ENCODE peak calls at places on chromosomes 3 and 15, in six cellular contexts. R is NCI-H446; M is stimulated activated CD8-positive, alpha-beta memory T cell treated with anti-CD3 and anti-CD28 coated beads, Interleukin-4, amount 100 ng/mL, for 24 hours; O is B cell; Y is NCI-H1417; I is NCI-H1092. V is an unnamed sample.

GRCh38 chr3:42410362-42410761 is at the start of gene LYZL4:
- DNase-seq in M (no peak), R (no peak), I (no peak), O (no peak), Y (no peak), V (no peak)

GRCh38 chr3:31813197-31813596 is 167.9 kb downstream of the OSBPL10 start:
- DNase-seq in O (no peak), Y (no peak), I (no peak), M (no peak), R (no peak), V (no peak)

GRCh38 chr3:147406255-147407023 is at the start of gene ZIC4:
- DNase-seq in M (no peak), O (no peak), R (no peak), Y (no peak), I (no peak), V (no peak)

GRCh38 chr15:41851755-41852370 is 13.2 kb downstream of the PLA2G4B start:
- DNase-seq in M (no peak), Y (no peak), R (no peak), I (no peak), O (no peak), V (no peak)

GRCh38 chr15:67755264-67755663 is 70.0 kb upstream of the SKOR1 start:
- DNase-seq in M (no peak), O (no peak), I (no peak), R (no peak), Y (no peak), V (no peak)

GRCh38 chr3:148955544-148956346 is 35.6 kb upstream of the GYG1 start:
- DNase-seq in Y (peak; percentile 54), M (no peak), R (peak; percentile 76), O (peak; percentile 45), I (peak; percentile 35), V (peak; percentile 93)

GRCh38 chr3:126329927-126330725 is 27.1 kb downstream of the KLF15 start:
- DNase-seq in R (no peak), M (no peak), O (no peak), I (no peak), Y (no peak), V (no peak)

GRCh38 chr3:163159306-163159705 is 1662.7 kb downstream of the OTOL1 start:
- DNase-seq in M (no peak), I (no peak), O (no peak), Y (no peak), R (no peak), V (no peak)

GRCh38 chr15:63401714-63402497 is 20.3 kb upstream of the CA12 start:
- DNase-seq in M (no peak), O (no peak), R (no peak), I (no peak), Y (no peak), V (no peak)

GRCh38 chr15:45648521-45649200 is 13.8 kb downstream of the SQOR start:
- DNase-seq in I (no peak), R (no peak), Y (no peak), M (no peak), O (no peak), V (peak; percentile 89)

GRCh38 chr3:52481819-52482521 is 13.2 kb upstream of the STAB1 start:
- DNase-seq in O (no peak), M (no peak), R (no peak), I (no peak), Y (no peak), V (no peak)

GRCh38 chr3:182969277-182969676 is 11.1 kb downstream of the DCUN1D1 start:
- DNase-seq in I (no peak), O (no peak), M (no peak), Y (no peak), R (no peak), V (peak; percentile 82)

GRCh38 chr15:69082041-69082502 is 67.6 kb downstream of the NOX5 start:
- DNase-seq in O (no peak), I (no peak), R (no peak), Y (no peak), M (no peak), V (peak; percentile 90)

V was measured in iris pigment epithelial cell.